ENCODE peak calls at places on chromosomes 13 and 19, in six cellular contexts. J, K, O, I, X and M are unnamed samples.

GRCh38 chr19:33580645-33581037 is 41.1 kb upstream of the CHST8 start:
- DNase-seq in J (no peak), K (no peak), O (no peak), I (peak), X (no peak), M (no peak)

GRCh38 chr19:42111811-42112210 is 20.4 kb downstream of the POU2F2 start:
- DNase-seq in J (no peak), K (no peak), O (no peak), I (no peak), X (no peak), M (no peak)

GRCh38 chr13:73228546-73228945 is 169.7 kb downstream of the KLF5 start:
- DNase-seq in J (no peak), K (no peak), O (no peak), I (no peak), X (no peak), M (no peak)

GRCh38 chr19:47280183-47280797 is 5.6 kb downstream of the INAFM1 start:
- DNase-seq in J (no peak), K (peak), O (no peak), I (no peak), X (no peak), M (peak)

GRCh38 chr13:51967482-51968446 is 43.5 kb downstream of the ATP7B start:
- DNase-seq in J (no peak), K (no peak), O (no peak), I (no peak), X (no peak), M (no peak)

GRCh38 chr13:79491715-79492114 is 10.8 kb downstream of the NDFIP2 start:
- DNase-seq in J (no peak), K (no peak), O (no peak), I (no peak), X (no peak), M (no peak)

GRCh38 chr19:29966594-29967249 is 24.7 kb downstream of the URI1 start:
- DNase-seq in J (no peak), K (no peak), O (no peak), I (no peak), X (no peak), M (peak)

GRCh38 chr13:76630629-76631028 is 255.6 kb downstream of the KCTD12 start:
- DNase-seq in J (no peak), K (no peak), O (no peak), I (no peak), X (no peak), M (no peak)

GRCh38 chr19:28103916-28104315 is 1109.0 kb downstream of the UQCRFS1 start:
- DNase-seq in J (no peak), K (no peak), O (no peak), I (no peak), X (no peak), M (no peak)

GRCh38 chr13:43325636-43326035 is 302.2 kb downstream of the DNAJC15 start:
- DNase-seq in J (no peak), K (no peak), O (no peak), I (no peak), X (no peak), M (no peak)

GRCh38 chr13:95641291-95641811 is 3.2 kb downstream of the DZIP1 start:
- DNase-seq in J (peak), K (no peak), O (no peak), I (no peak), X (no peak), M (no peak)

GRCh38 chr13:65638572-65639168 is 1591.5 kb downstream of the PCDH9 start:
- DNase-seq in J (no peak), K (no peak), O (no peak), I (no peak), X (no peak), M (peak)

GRCh38 chr13:112756967-112757758 is 67.3 kb downstream of the ATP11A start:
- DNase-seq in J (peak), K (no peak), O (no peak), I (no peak), X (peak), M (no peak)

GRCh38 chr13:100913143-100913542 is 238.5 kb upstream of the TMTC4 start:
- DNase-seq in J (no peak), K (no peak), O (no peak), I (no peak), X (no peak), M (no peak)

GRCh38 chr19:34232566-34233481 is 21.5 kb upstream of the GARRE1 start:
- DNase-seq in J (peak), K (peak), O (peak), I (no peak), X (no peak), M (no peak)

GRCh38 chr19:29383696-29384095 is 142.1 kb upstream of the VSTM2B start:
- DNase-seq in J (peak), K (no peak), O (peak), I (no peak), X (peak), M (no peak)

GRCh38 chr13:78764665-78765064 is 105.7 kb upstream of the OBI1 start:
- DNase-seq in J (no peak), K (no peak), O (no peak), I (no peak), X (no peak), M (no peak)

GRCh38 chr19:33390120-33390907 is 16.8 kb downstream of the CEBPG start:
- DNase-seq in J (peak), K (peak), O (no peak), I (peak), X (no peak), M (no peak)

GRCh38 chr13:39777527-39778061 is 122.1 kb downstream of the COG6 start:
- DNase-seq in J (no peak), K (no peak), O (no peak), I (no peak), X (no peak), M (peak)

DNA sequence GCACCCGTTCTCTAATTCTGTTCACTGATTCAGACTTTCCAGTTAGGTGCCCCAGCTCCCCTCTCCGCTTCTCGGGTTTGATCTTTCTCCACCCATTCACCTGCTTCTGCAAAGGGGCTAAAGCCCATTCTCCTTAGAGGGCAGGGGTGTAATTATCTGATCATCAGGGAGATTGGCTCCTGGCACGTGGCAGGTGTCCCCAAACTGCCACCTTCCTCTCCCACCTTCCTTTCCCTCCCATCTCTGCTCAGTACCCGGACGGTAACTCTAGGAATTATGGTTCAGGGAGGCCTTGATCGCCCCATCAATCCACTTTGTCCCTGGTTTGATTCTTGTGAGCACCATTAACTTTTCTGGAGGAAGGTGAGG is 212 bp downstream of the FFAR1 start:
- DNase-seq in J (peak), K (no peak), O (no peak), I (no peak), X (peak), M (no peak)
- H3K27ac ChIP-seq in J (no peak), K (no peak), O (no peak), I (no peak), X (no peak), M (peak)

GRCh38 chr19:38701455-38702063 is 42.7 kb downstream of the CAPN12 start:
- DNase-seq in J (no peak), K (no peak), O (peak), I (no peak), X (peak), M (no peak)
- H3K27ac ChIP-seq in J (no peak), K (peak), O (peak), I (peak), X (peak), M (no peak)

DNA sequence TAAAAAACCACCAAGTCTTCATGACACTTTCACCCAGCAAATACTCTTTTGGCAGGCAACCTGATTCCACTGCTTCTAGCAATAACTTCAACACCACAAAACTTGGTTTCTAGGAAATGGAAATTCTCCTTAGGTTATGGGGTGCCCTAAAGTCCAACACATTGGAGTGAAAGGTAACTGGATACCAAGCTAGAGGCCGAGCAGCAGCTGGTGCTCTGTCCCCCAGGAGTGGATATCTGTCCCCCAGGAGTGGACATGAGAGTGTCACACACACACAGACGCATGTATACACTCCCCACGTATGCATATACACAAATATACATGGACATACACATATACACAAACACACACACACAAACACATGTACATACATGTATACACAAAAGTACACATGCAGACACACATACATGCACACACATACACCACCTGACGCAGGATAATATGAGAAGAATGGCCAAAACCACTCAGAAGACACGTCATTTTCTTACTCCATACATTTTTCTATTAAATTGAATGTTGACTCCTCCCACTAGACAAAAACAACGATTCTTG is 50.8 kb downstream of the RFX2 start:
- DNase-seq in J (no peak), K (no peak), O (peak), I (no peak), X (no peak), M (no peak)
- H3K27ac ChIP-seq in J (peak), K (peak), O (peak), I (no peak), X (no peak), M (no peak)

GRCh38 chr13:50357136-50357535 is 341.9 kb downstream of the KCNRG start:
- DNase-seq in J (no peak), K (no peak), O (no peak), I (no peak), X (no peak), M (no peak)
- H3K27ac ChIP-seq in J (no peak), K (no peak), O (peak), I (peak), X (peak), M (no peak)

DNA sequence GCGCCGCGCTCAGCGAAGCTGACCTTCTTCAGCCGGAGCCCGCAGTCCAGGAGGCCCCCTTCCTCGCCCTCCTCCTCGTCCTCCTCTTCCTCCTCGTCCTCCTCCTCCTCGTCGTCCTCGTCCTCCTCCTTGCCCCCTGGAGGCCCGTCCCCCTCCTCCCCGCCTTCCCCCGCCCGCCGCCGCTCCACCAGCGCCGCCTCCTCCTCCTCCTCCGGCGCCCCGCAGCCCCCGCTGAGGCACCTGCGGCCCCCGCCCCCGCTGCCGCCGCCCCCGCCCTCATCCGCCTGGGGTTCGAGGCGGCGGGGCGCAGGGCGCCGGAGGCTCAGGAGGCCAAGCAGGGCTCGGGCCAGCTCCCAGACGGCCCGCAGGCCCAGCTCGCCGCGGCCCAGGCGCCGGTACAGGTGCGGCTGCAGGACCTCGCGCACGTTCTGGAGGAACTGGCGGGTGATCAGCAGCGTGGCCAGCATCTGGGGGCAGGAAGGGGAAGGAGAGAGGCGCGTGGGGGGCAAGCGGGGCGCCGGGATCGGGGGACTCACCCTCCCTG is 6.1 kb downstream of the ANO8 start:
- DNase-seq in J (no peak), K (no peak), O (no peak), I (no peak), X (no peak), M (no peak)
- H3K27ac ChIP-seq in J (no peak), K (peak), O (no peak), I (peak), X (no peak), M (no peak)

DNA sequence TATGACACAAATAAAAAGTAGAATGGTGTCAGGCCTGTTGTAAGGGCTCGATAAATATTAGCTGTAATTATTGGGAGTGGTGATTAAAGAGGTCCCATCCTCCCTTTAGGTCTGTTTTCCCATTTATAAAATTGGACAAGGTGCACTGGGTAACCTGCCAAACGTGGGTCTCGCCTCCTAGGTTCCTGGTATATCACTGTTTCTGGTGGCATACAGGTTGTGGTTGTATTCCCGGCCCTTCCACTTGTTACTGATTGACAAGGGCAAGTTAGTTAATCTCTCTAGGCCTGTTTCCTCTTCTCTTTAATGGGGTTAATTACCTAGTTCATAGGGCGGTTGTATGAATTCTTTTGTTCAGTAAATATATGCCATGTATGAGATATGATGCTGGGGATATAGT is 1.5 kb downstream of the PPP2R1A start:
- DNase-seq in J (no peak), K (no peak), O (no peak), I (no peak), X (no peak), M (peak)
- H3K27ac ChIP-seq in J (no peak), K (no peak), O (peak), I (peak), X (peak), M (peak)